ENCODE peak calls at places on chromosomes 1 and 21, in ten cellular contexts. One of them, this sample, is unnamed.

GRCh38 chr1:226060427-226060826 is 2.1 kb upstream of the H3-3A start:
- DNase-seq in body of pancreas: no peak
- DNase-seq in PC-9: no peak
- DNase-seq in H1: no peak
- DNase-seq in fibroblast of lung: no peak
- DNase-seq in heart left ventricle: no peak
- DNase-seq in breast epithelium: no peak
- DNase-seq in spleen: no peak
- DNase-seq in CD4-positive, alpha-beta T cell: no peak
- DNase-seq in A673: no peak
- DNase-seq in this sample: no peak

GRCh38 chr1:198679535-198680173 is 40.8 kb downstream of the PTPRC start:
- DNase-seq in spleen: peak
- DNase-seq in A673: no peak
- DNase-seq in breast epithelium: no peak
- DNase-seq in H1: no peak
- DNase-seq in heart left ventricle: peak
- DNase-seq in CD4-positive, alpha-beta T cell: no peak
- DNase-seq in PC-9: no peak
- DNase-seq in body of pancreas: no peak
- DNase-seq in fibroblast of lung: no peak
- DNase-seq in this sample: peak

GRCh38 chr1:162856260-162856659 is 4.7 kb downstream of the CCDC190 start:
- DNase-seq in body of pancreas: no peak
- DNase-seq in breast epithelium: no peak
- DNase-seq in A673: no peak
- DNase-seq in PC-9: peak
- DNase-seq in fibroblast of lung: peak
- DNase-seq in H1: no peak
- DNase-seq in spleen: no peak
- DNase-seq in CD4-positive, alpha-beta T cell: no peak
- DNase-seq in heart left ventricle: no peak
- DNase-seq in this sample: no peak

GRCh38 chr1:160720366-160720765 is 8.7 kb upstream of the CD48 start:
- DNase-seq in PC-9: no peak
- DNase-seq in CD4-positive, alpha-beta T cell: no peak
- DNase-seq in body of pancreas: no peak
- DNase-seq in A673: no peak
- DNase-seq in spleen: no peak
- DNase-seq in H1: no peak
- DNase-seq in breast epithelium: no peak
- DNase-seq in heart left ventricle: no peak
- DNase-seq in fibroblast of lung: peak
- DNase-seq in this sample: no peak

GRCh38 chr1:233277637-233278413 is 17.7 kb downstream of the PCNX2 start:
- DNase-seq in A673: peak
- DNase-seq in spleen: no peak
- DNase-seq in breast epithelium: no peak
- DNase-seq in fibroblast of lung: no peak
- DNase-seq in H1: no peak
- DNase-seq in PC-9: no peak
- DNase-seq in CD4-positive, alpha-beta T cell: no peak
- DNase-seq in body of pancreas: no peak
- DNase-seq in heart left ventricle: no peak
- DNase-seq in this sample: no peak

GRCh38 chr1:43621386-43621785 is 28.6 kb upstream of the KDM4A start:
- DNase-seq in PC-9: no peak
- DNase-seq in A673: no peak
- DNase-seq in breast epithelium: no peak
- DNase-seq in CD4-positive, alpha-beta T cell: no peak
- DNase-seq in spleen: no peak
- DNase-seq in fibroblast of lung: no peak
- DNase-seq in heart left ventricle: no peak
- DNase-seq in H1: no peak
- DNase-seq in body of pancreas: no peak
- DNase-seq in this sample: peak

GRCh38 chr21:26116456-26117011 is 54.0 kb downstream of the APP start:
- DNase-seq in A673: peak
- DNase-seq in heart left ventricle: no peak
- DNase-seq in spleen: no peak
- DNase-seq in body of pancreas: peak
- DNase-seq in breast epithelium: no peak
- DNase-seq in H1: no peak
- DNase-seq in PC-9: peak
- DNase-seq in fibroblast of lung: peak
- DNase-seq in CD4-positive, alpha-beta T cell: no peak
- DNase-seq in this sample: no peak

GRCh38 chr1:15062479-15063099 is 91.0 kb upstream of the TMEM51 start:
- DNase-seq in heart left ventricle: no peak
- DNase-seq in breast epithelium: no peak
- DNase-seq in A673: peak
- DNase-seq in body of pancreas: no peak
- DNase-seq in fibroblast of lung: no peak
- DNase-seq in spleen: no peak
- DNase-seq in PC-9: no peak
- DNase-seq in CD4-positive, alpha-beta T cell: no peak
- DNase-seq in H1: peak
- DNase-seq in this sample: no peak

GRCh38 chr21:17554619-17555472 is 42.0 kb downstream of the CXADR start:
- DNase-seq in body of pancreas: no peak
- DNase-seq in CD4-positive, alpha-beta T cell: no peak
- DNase-seq in fibroblast of lung: peak
- DNase-seq in A673: no peak
- DNase-seq in PC-9: no peak
- DNase-seq in H1: no peak
- DNase-seq in heart left ventricle: no peak
- DNase-seq in spleen: no peak
- DNase-seq in breast epithelium: no peak
- DNase-seq in this sample: no peak

GRCh38 chr1:37038079-37038702 is 3.9 kb upstream of the GRIK3 start:
- DNase-seq in breast epithelium: peak
- DNase-seq in CD4-positive, alpha-beta T cell: no peak
- DNase-seq in H1: no peak
- DNase-seq in fibroblast of lung: no peak
- DNase-seq in spleen: no peak
- DNase-seq in heart left ventricle: no peak
- DNase-seq in PC-9: peak
- DNase-seq in A673: peak
- DNase-seq in body of pancreas: peak
- DNase-seq in this sample: no peak

GRCh38 chr1:42914092-42914625 is 44.5 kb downstream of the SLC2A1 start:
- DNase-seq in A673: no peak
- DNase-seq in H1: no peak
- DNase-seq in body of pancreas: no peak
- DNase-seq in heart left ventricle: no peak
- DNase-seq in CD4-positive, alpha-beta T cell: no peak
- DNase-seq in spleen: no peak
- DNase-seq in fibroblast of lung: no peak
- DNase-seq in PC-9: no peak
- DNase-seq in breast epithelium: no peak
- DNase-seq in this sample: no peak

GRCh38 chr1:14366361-14367018 is 232.0 kb upstream of the KAZN start:
- DNase-seq in spleen: no peak
- DNase-seq in body of pancreas: no peak
- DNase-seq in PC-9: no peak
- DNase-seq in breast epithelium: no peak
- DNase-seq in A673: peak
- DNase-seq in H1: peak
- DNase-seq in fibroblast of lung: peak
- DNase-seq in heart left ventricle: peak
- DNase-seq in CD4-positive, alpha-beta T cell: no peak
- DNase-seq in this sample: no peak

GRCh38 chr1:71273326-71273725 is 192.5 kb upstream of the ZRANB2 start:
- DNase-seq in spleen: no peak
- DNase-seq in H1: no peak
- DNase-seq in body of pancreas: no peak
- DNase-seq in A673: peak
- DNase-seq in breast epithelium: no peak
- DNase-seq in fibroblast of lung: no peak
- DNase-seq in PC-9: no peak
- DNase-seq in CD4-positive, alpha-beta T cell: no peak
- DNase-seq in heart left ventricle: no peak
- DNase-seq in this sample: no peak

GRCh38 chr1:68329096-68329835 is 96.9 kb upstream of the WLS start:
- DNase-seq in spleen: no peak
- DNase-seq in heart left ventricle: no peak
- DNase-seq in breast epithelium: no peak
- DNase-seq in A673: no peak
- DNase-seq in PC-9: no peak
- DNase-seq in body of pancreas: no peak
- DNase-seq in H1: no peak
- DNase-seq in CD4-positive, alpha-beta T cell: no peak
- DNase-seq in fibroblast of lung: peak
- DNase-seq in this sample: no peak

GRCh38 chr1:186325239-186325638 is 49.8 kb downstream of the TPR start:
- DNase-seq in breast epithelium: no peak
- DNase-seq in heart left ventricle: no peak
- DNase-seq in PC-9: no peak
- DNase-seq in H1: no peak
- DNase-seq in spleen: no peak
- DNase-seq in CD4-positive, alpha-beta T cell: no peak
- DNase-seq in body of pancreas: no peak
- DNase-seq in fibroblast of lung: peak
- DNase-seq in A673: peak
- DNase-seq in this sample: no peak
- TF ChIP-seq CTCF in breast epithelium: no peak
- TF ChIP-seq CTCF in heart left ventricle: no peak
- TF ChIP-seq CTCF in PC-9: peak
- TF ChIP-seq CTCF in H1: peak
- TF ChIP-seq CTCF in spleen: peak
- TF ChIP-seq CTCF in CD4-positive, alpha-beta T cell: peak
- TF ChIP-seq CTCF in body of pancreas: no peak
- TF ChIP-seq CTCF in fibroblast of lung: peak
- TF ChIP-seq CTCF in A673: peak
- TF ChIP-seq CTCF in this sample: no peak

DNA sequence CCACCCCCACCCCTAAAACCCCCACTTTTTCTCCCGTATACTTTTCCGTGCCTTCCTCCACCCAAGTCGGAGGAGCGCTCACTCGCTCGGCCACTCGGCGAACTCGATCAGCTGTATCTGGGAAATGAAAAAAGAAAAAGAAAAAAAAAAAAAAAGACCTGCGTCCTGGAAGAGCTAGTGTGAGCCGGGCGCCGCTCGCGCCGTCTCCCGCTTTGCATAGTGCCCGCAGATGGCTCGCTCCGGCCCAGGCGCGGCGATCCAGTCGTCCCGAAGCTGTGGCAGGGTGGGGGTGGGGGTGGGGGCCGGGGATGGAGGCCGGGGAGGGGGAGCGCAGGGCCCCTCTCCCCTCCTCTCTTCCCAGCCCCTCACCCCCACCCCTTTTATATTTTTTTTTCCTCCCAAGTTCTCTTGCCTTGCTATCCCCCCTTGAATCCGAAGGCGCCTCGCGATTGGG is 324 bp upstream of the PROX1 start:
- DNase-seq in PC-9: no peak
- DNase-seq in heart left ventricle: peak
- DNase-seq in H1: no peak
- DNase-seq in fibroblast of lung: no peak
- DNase-seq in breast epithelium: no peak
- DNase-seq in body of pancreas: no peak
- DNase-seq in spleen: peak
- DNase-seq in CD4-positive, alpha-beta T cell: no peak
- DNase-seq in A673: no peak
- DNase-seq in this sample: no peak
- H3K27ac ChIP-seq in PC-9: no peak
- H3K27ac ChIP-seq in heart left ventricle: peak
- H3K27ac ChIP-seq in H1: no peak
- H3K27ac ChIP-seq in fibroblast of lung: no peak
- H3K27ac ChIP-seq in breast epithelium: peak
- H3K27ac ChIP-seq in body of pancreas: peak
- H3K27ac ChIP-seq in spleen: peak
- H3K27ac ChIP-seq in CD4-positive, alpha-beta T cell: no peak
- H3K27ac ChIP-seq in A673: no peak
- H3K27ac ChIP-seq in this sample: peak

GRCh38 chr1:70112838-70113237 is 92.5 kb downstream of the LRRC40 start:
- DNase-seq in A673: peak
- DNase-seq in heart left ventricle: no peak
- DNase-seq in fibroblast of lung: no peak
- DNase-seq in spleen: no peak
- DNase-seq in CD4-positive, alpha-beta T cell: no peak
- DNase-seq in body of pancreas: no peak
- DNase-seq in H1: no peak
- DNase-seq in PC-9: no peak
- DNase-seq in breast epithelium: no peak
- DNase-seq in this sample: no peak
- TF ChIP-seq CTCF in A673: peak
- TF ChIP-seq CTCF in heart left ventricle: no peak
- TF ChIP-seq CTCF in fibroblast of lung: no peak
- TF ChIP-seq CTCF in spleen: no peak
- TF ChIP-seq CTCF in CD4-positive, alpha-beta T cell: no peak
- TF ChIP-seq CTCF in body of pancreas: no peak
- TF ChIP-seq CTCF in H1: peak
- TF ChIP-seq CTCF in PC-9: peak
- TF ChIP-seq CTCF in breast epithelium: no peak
- TF ChIP-seq CTCF in this sample: no peak

GRCh38 chr1:205786599-205786998 is 11.3 kb upstream of the RAB29 start:
- DNase-seq in fibroblast of lung: no peak
- DNase-seq in body of pancreas: no peak
- DNase-seq in spleen: no peak
- DNase-seq in H1: no peak
- DNase-seq in heart left ventricle: no peak
- DNase-seq in A673: no peak
- DNase-seq in PC-9: no peak
- DNase-seq in breast epithelium: no peak
- DNase-seq in CD4-positive, alpha-beta T cell: no peak
- DNase-seq in this sample: no peak

GRCh38 chr1:205782627-205783470 is 7.6 kb upstream of the RAB29 start:
- DNase-seq in fibroblast of lung: no peak
- DNase-seq in spleen: no peak
- DNase-seq in A673: no peak
- DNase-seq in PC-9: no peak
- DNase-seq in H1: no peak
- DNase-seq in body of pancreas: no peak
- DNase-seq in breast epithelium: no peak
- DNase-seq in heart left ventricle: no peak
- DNase-seq in CD4-positive, alpha-beta T cell: no peak
- DNase-seq in this sample: no peak

GRCh38 chr1:205780335-205780734 is 5.1 kb upstream of the RAB29 start:
- DNase-seq in A673: no peak
- DNase-seq in breast epithelium: no peak
- DNase-seq in H1: no peak
- DNase-seq in body of pancreas: no peak
- DNase-seq in PC-9: no peak
- DNase-seq in CD4-positive, alpha-beta T cell: no peak
- DNase-seq in fibroblast of lung: no peak
- DNase-seq in spleen: no peak
- DNase-seq in heart left ventricle: no peak
- DNase-seq in this sample: no peak

GRCh38 chr1:205787287-205787916 is 12.1 kb upstream of the RAB29 start:
- DNase-seq in CD4-positive, alpha-beta T cell: no peak
- DNase-seq in body of pancreas: no peak
- DNase-seq in heart left ventricle: no peak
- DNase-seq in fibroblast of lung: no peak
- DNase-seq in breast epithelium: no peak
- DNase-seq in PC-9: no peak
- DNase-seq in spleen: no peak
- DNase-seq in H1: no peak
- DNase-seq in A673: no peak
- DNase-seq in this sample: no peak

DNA sequence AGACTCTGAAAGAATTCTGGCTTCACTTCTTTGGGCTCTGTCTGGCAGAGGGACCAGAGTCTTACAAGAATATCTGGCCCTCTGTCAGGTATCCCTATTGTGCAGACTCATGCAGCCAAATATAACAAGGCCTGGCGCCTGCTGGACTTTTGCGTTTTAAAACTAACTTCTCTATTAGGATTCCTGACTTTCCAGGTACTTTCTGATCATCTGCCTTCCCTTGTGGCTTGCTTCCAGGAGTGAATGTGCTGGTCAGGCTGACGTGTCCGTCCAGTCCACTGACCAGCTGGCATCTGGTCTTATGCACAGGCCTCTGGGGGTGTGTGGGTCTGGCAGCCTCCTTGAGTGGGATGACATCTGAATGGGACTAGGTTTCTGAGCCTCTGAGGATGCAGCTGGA is 8.6 kb upstream of the RAB29 start:
- DNase-seq in H1: no peak
- DNase-seq in PC-9: no peak
- DNase-seq in breast epithelium: peak
- DNase-seq in body of pancreas: no peak
- DNase-seq in CD4-positive, alpha-beta T cell: no peak
- DNase-seq in A673: no peak
- DNase-seq in fibroblast of lung: peak
- DNase-seq in heart left ventricle: peak
- DNase-seq in spleen: no peak
- DNase-seq in this sample: no peak
- H3K27ac ChIP-seq in H1: no peak
- H3K27ac ChIP-seq in PC-9: no peak
- H3K27ac ChIP-seq in breast epithelium: peak
- H3K27ac ChIP-seq in body of pancreas: no peak
- H3K27ac ChIP-seq in CD4-positive, alpha-beta T cell: no peak
- H3K27ac ChIP-seq in A673: no peak
- H3K27ac ChIP-seq in fibroblast of lung: no peak
- H3K27ac ChIP-seq in heart left ventricle: peak
- H3K27ac ChIP-seq in spleen: no peak
- H3K27ac ChIP-seq in this sample: no peak